ENCODE peak calls at places on chromosomes 1 and 21, in five cellular contexts. One of them, this sample, is unnamed. For H3K4me1, the result is how much of the 10 kb centered on the place peaks cover.

GRCh38 chr1:244367399-244368114 is 84.2 kb downstream of the ADSS2 start:
- DNase-seq in pancreas: no peak
- DNase-seq in thoracic aorta: no peak
- DNase-seq in fibroblast of lung: no peak
- DNase-seq in A549: no peak
- DNase-seq in this sample: no peak

GRCh38 chr1:31374511-31375196 is 1.8 kb upstream of the FABP3 start:
- DNase-seq in pancreas: peak
- DNase-seq in thoracic aorta: peak
- DNase-seq in fibroblast of lung: peak
- DNase-seq in A549: no peak
- DNase-seq in this sample: peak

GRCh38 chr1:9369964-9370788 is 77.5 kb downstream of the SPSB1 start:
- DNase-seq in pancreas: no peak
- DNase-seq in thoracic aorta: no peak
- DNase-seq in fibroblast of lung: no peak
- DNase-seq in A549: no peak
- DNase-seq in this sample: no peak

GRCh38 chr1:167161242-167161641 is 59.4 kb upstream of the POU2F1 start:
- DNase-seq in pancreas: no peak
- DNase-seq in thoracic aorta: no peak
- DNase-seq in fibroblast of lung: no peak
- DNase-seq in A549: peak
- DNase-seq in this sample: peak

GRCh38 chr1:84133479-84133878 is 10.6 kb upstream of the PRKACB start:
- DNase-seq in pancreas: no peak
- DNase-seq in thoracic aorta: no peak
- DNase-seq in fibroblast of lung: no peak
- DNase-seq in A549: no peak
- DNase-seq in this sample: no peak

GRCh38 chr21:36134820-36135390 is at the start of gene CBR3:
- DNase-seq in pancreas: no peak
- DNase-seq in thoracic aorta: no peak
- DNase-seq in fibroblast of lung: peak
- DNase-seq in A549: peak
- DNase-seq in this sample: peak

GRCh38 chr21:27363719-27364479 is 397.0 kb upstream of the ADAMTS5 start:
- DNase-seq in pancreas: no peak
- DNase-seq in thoracic aorta: no peak
- DNase-seq in fibroblast of lung: no peak
- DNase-seq in A549: no peak
- DNase-seq in this sample: no peak

GRCh38 chr1:45008516-45008915 is 2.6 kb downstream of the HECTD3 start:
- DNase-seq in pancreas: no peak
- DNase-seq in thoracic aorta: no peak
- DNase-seq in fibroblast of lung: no peak
- DNase-seq in A549: no peak
- DNase-seq in this sample: no peak

GRCh38 chr1:211628446-211628845 is 47.0 kb downstream of the NEK2 start:
- DNase-seq in pancreas: no peak
- DNase-seq in thoracic aorta: no peak
- DNase-seq in fibroblast of lung: no peak
- DNase-seq in A549: no peak
- DNase-seq in this sample: no peak

DNA sequence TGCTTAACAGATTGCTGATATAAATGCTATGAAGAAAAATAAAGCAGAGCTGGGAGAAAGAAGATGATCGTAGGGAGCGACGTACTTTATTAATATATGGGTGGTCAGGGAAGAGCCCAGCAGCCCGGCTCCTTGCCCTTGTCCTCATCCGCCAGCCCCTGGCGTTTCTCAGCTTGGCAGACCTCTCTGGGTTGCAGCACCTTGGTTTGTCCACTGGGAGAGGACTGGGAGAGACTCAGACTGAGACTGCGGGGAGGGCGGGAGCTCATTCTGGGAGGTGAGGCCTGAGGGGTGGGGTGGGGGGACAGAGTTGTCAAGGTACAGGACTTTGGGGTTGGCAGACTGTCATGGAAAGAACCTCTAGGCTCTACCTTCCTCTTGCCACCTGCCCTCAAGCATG is 3.3 kb upstream of the S100A3 start:
- DNase-seq in pancreas: no peak
- DNase-seq in thoracic aorta: no peak
- DNase-seq in fibroblast of lung: no peak
- DNase-seq in A549: no peak
- DNase-seq in this sample: no peak
- H3K4me1 ChIP-seq in pancreas: under half
- H3K4me1 ChIP-seq in thoracic aorta: under half
- H3K4me1 ChIP-seq in fibroblast of lung: under half
- H3K4me1 ChIP-seq in A549: half or more
- H3K4me1 ChIP-seq in this sample: under half

GRCh38 chr1:157704878-157705277 is 4.3 kb upstream of the FCRL3 start:
- DNase-seq in pancreas: no peak
- DNase-seq in thoracic aorta: no peak
- DNase-seq in fibroblast of lung: no peak
- DNase-seq in A549: no peak
- DNase-seq in this sample: no peak
- H3K4me1 ChIP-seq in pancreas: under half
- H3K4me1 ChIP-seq in thoracic aorta: under half
- H3K4me1 ChIP-seq in fibroblast of lung: under half
- H3K4me1 ChIP-seq in A549: under half
- H3K4me1 ChIP-seq in this sample: under half

DNA sequence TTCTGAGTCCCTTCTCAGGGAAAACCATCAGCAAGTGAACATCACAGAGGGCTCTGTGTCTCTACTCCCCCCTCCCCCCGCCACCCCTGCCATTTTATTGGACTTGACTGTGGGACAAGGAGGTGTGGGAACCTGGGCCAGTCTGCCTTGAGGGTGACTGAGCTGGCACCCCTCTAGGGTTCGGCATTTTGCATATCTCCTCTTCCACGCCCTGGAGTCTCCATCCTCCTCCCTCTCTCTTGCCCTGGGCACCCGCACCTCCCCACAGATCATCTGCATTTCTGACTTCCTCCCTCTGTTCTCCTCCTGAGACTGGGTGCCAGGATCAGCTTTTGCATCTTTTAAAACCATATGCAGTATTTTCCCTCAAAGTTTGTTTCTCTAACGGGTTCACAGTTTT is 107.1 kb upstream of the ERRFI1 start:
- DNase-seq in pancreas: no peak
- DNase-seq in thoracic aorta: no peak
- DNase-seq in fibroblast of lung: no peak
- DNase-seq in A549: no peak
- DNase-seq in this sample: no peak
- H3K4me1 ChIP-seq in pancreas: under half
- H3K4me1 ChIP-seq in thoracic aorta: under half
- H3K4me1 ChIP-seq in fibroblast of lung: under half
- H3K4me1 ChIP-seq in A549: under half
- H3K4me1 ChIP-seq in this sample: under half

GRCh38 chr1:47192458-47193384 is 2.9 kb upstream of the PDZK1IP1 start:
- DNase-seq in pancreas: peak
- DNase-seq in thoracic aorta: peak
- DNase-seq in fibroblast of lung: peak
- DNase-seq in A549: peak
- DNase-seq in this sample: peak

GRCh38 chr1:47188901-47189785 is 693 bp downstream of the PDZK1IP1 start:
- DNase-seq in pancreas: no peak
- DNase-seq in thoracic aorta: no peak
- DNase-seq in fibroblast of lung: no peak
- DNase-seq in A549: no peak
- DNase-seq in this sample: no peak

GRCh38 chr1:47189844-47190562 is at the start of gene PDZK1IP1:
- DNase-seq in pancreas: peak
- DNase-seq in thoracic aorta: peak
- DNase-seq in fibroblast of lung: peak
- DNase-seq in A549: peak
- DNase-seq in this sample: peak

GRCh38 chr1:47191940-47192457 is 2.2 kb upstream of the PDZK1IP1 start:
- DNase-seq in pancreas: no peak
- DNase-seq in thoracic aorta: no peak
- DNase-seq in fibroblast of lung: no peak
- DNase-seq in A549: no peak
- DNase-seq in this sample: no peak

GRCh38 chr1:47190807-47191206 is 971 bp upstream of the PDZK1IP1 start:
- DNase-seq in pancreas: no peak
- DNase-seq in thoracic aorta: no peak
- DNase-seq in fibroblast of lung: no peak
- DNase-seq in A549: no peak
- DNase-seq in this sample: no peak
- H3K4me1 ChIP-seq in pancreas: under half
- H3K4me1 ChIP-seq in thoracic aorta: under half
- H3K4me1 ChIP-seq in fibroblast of lung: under half
- H3K4me1 ChIP-seq in A549: under half
- H3K4me1 ChIP-seq in this sample: under half

DNA sequence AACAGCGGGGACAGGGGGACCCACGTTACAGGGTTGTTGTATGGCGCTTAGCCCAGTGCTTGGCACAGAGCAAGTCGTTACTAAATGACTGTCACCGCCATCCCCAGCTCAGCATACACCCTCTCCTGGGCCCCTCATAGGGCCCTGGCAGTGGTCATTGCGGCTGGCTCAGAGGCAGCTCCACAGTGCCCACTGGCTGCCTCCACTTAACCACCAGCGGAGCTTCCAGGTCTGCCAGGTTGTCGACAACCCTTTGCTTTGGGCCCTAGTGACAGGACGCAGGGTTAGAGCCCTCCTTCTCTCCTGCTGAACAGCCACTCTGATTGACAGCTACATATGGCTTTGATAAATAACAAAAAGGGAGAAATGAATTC is 4.7 kb downstream of the EFHD2 start:
- DNase-seq in pancreas: no peak
- DNase-seq in thoracic aorta: no peak
- DNase-seq in fibroblast of lung: no peak
- DNase-seq in A549: no peak
- DNase-seq in this sample: no peak
- H3K4me1 ChIP-seq in pancreas: under half
- H3K4me1 ChIP-seq in thoracic aorta: under half
- H3K4me1 ChIP-seq in fibroblast of lung: under half
- H3K4me1 ChIP-seq in A549: half or more
- H3K4me1 ChIP-seq in this sample: under half

DNA sequence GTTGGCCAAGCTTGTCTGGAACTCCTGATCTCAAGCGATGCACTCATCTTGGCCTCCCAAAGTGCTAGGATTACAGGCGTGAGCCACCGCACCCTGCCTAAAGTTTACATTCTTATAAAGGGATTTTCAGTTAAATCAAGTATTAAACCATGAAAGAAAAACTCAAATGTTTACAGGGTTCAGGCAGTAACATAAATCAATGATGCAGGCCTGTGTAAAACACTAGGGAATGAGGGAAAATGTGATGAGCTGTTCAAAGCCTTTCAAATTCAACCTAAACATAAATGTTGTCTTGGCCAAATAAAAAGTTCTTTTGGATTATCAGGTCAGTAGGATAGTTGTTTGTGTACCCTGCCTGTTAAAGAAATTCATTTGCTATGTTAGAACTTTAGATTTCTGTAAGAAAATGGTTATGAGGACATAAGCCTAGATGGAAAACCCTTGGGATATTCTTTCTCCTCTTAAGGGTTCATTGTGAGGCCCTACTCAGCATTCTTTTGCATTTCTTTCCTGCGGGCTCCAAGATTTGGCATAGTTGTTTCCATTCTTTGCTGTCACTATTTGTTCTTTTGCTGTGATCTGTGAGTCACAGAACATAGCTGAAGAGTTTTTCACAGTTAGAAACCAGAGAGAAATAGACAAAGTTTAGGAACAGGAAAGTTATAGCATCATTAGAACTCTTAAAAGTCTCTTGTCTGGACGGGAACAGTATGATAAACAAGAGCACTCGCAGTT is 8.9 kb upstream of the ZRANB2 start:
- DNase-seq in pancreas: no peak
- DNase-seq in thoracic aorta: no peak
- DNase-seq in fibroblast of lung: peak
- DNase-seq in A549: no peak
- DNase-seq in this sample: no peak
- H3K4me1 ChIP-seq in pancreas: under half
- H3K4me1 ChIP-seq in thoracic aorta: under half
- H3K4me1 ChIP-seq in fibroblast of lung: under half
- H3K4me1 ChIP-seq in A549: under half
- H3K4me1 ChIP-seq in this sample: under half

GRCh38 chr21:44933199-44933937 is 6.5 kb upstream of the SLX9 start:
- DNase-seq in pancreas: no peak
- DNase-seq in thoracic aorta: no peak
- DNase-seq in fibroblast of lung: no peak
- DNase-seq in A549: no peak
- DNase-seq in this sample: no peak

GRCh38 chr21:44933938-44934260 is 5.9 kb upstream of the SLX9 start:
- DNase-seq in pancreas: no peak
- DNase-seq in thoracic aorta: no peak
- DNase-seq in fibroblast of lung: no peak
- DNase-seq in A549: no peak
- DNase-seq in this sample: no peak

GRCh38 chr21:44935533-44935927 is 4.3 kb upstream of the SLX9 start:
- DNase-seq in pancreas: no peak
- DNase-seq in thoracic aorta: no peak
- DNase-seq in fibroblast of lung: no peak
- DNase-seq in A549: no peak
- DNase-seq in this sample: no peak

GRCh38 chr21:44934797-44935532 is 4.9 kb upstream of the SLX9 start:
- DNase-seq in pancreas: no peak
- DNase-seq in thoracic aorta: no peak
- DNase-seq in fibroblast of lung: no peak
- DNase-seq in A549: no peak
- DNase-seq in this sample: no peak

GRCh38 chr21:44934276-44934675 is 5.6 kb upstream of the SLX9 start:
- DNase-seq in pancreas: no peak
- DNase-seq in thoracic aorta: no peak
- DNase-seq in fibroblast of lung: no peak
- DNase-seq in A549: no peak
- DNase-seq in this sample: no peak
- H3K4me1 ChIP-seq in pancreas: under half
- H3K4me1 ChIP-seq in thoracic aorta: under half
- H3K4me1 ChIP-seq in fibroblast of lung: under half
- H3K4me1 ChIP-seq in A549: under half
- H3K4me1 ChIP-seq in this sample: under half

DNA sequence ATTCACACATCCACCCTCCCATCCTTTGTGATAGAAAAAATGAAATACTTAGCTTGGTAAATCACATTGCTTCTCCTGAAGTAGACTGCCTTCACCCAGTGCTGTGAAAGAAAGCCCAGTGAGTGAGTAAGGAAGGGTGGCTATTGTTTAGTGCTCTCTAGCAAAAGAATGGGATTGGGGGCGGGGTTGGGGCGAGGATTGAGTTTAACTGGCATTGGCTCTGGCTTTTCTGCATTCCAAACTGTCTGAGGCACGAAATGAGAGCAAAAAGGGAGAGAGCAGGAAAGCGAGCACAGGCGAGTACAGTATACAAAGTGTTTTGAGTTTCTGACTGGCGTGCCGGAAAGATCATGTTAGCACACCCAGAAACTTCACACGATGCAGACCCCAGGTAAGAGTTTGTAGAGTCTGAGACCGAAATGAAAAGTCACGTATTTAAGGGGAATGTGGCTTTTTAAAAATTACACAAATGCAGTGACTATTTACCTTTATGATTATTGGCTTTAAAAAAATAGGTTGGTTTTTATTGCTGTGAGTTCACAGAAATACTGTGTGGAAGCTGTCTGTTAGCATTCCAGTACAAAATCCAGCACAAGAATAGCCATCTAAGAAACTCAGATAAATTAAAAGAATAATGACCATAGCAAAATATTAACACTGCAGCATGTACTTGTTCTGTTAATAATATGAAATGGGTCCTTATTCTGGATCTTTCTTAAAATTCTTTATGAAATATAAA is 155.4 kb downstream of the CLEC20A start:
- DNase-seq in pancreas: peak
- DNase-seq in thoracic aorta: peak
- DNase-seq in fibroblast of lung: peak
- DNase-seq in A549: peak
- DNase-seq in this sample: peak
- H3K4me1 ChIP-seq in pancreas: under half
- H3K4me1 ChIP-seq in thoracic aorta: under half
- H3K4me1 ChIP-seq in fibroblast of lung: under half
- H3K4me1 ChIP-seq in A549: under half
- H3K4me1 ChIP-seq in this sample: under half

GRCh38 chr1:66367369-66367768 is 166.6 kb upstream of the SGIP1 start:
- DNase-seq in pancreas: no peak
- DNase-seq in thoracic aorta: no peak
- DNase-seq in fibroblast of lung: no peak
- DNase-seq in A549: no peak
- DNase-seq in this sample: no peak
- H3K4me1 ChIP-seq in pancreas: under half
- H3K4me1 ChIP-seq in thoracic aorta: under half
- H3K4me1 ChIP-seq in fibroblast of lung: under half
- H3K4me1 ChIP-seq in A549: under half
- H3K4me1 ChIP-seq in this sample: under half

This sample was measured in small intestine.